ENCODE peak calls at places on chromosomes 6 and 20, in seven cellular contexts. One of them, this sample, is unnamed.

GRCh38 chr6:15077964-15078363 is 167.9 kb upstream of the JARID2 start:
- DNase-seq in uterus: no peak
- DNase-seq in coronary artery: no peak
- DNase-seq in fibroblast of the aortic adventitia: no peak
- DNase-seq in left ventricle myocardium inferior: no peak
- DNase-seq in heart left ventricle: no peak
- DNase-seq in BE2C: no peak
- DNase-seq in this sample: no peak

GRCh38 chr20:3744806-3745685 is 12.6 kb downstream of the HSPA12B start:
- DNase-seq in left ventricle myocardium inferior: peak
- DNase-seq in coronary artery: no peak
- DNase-seq in heart left ventricle: peak
- DNase-seq in BE2C: peak
- DNase-seq in uterus: peak
- DNase-seq in fibroblast of the aortic adventitia: no peak
- DNase-seq in this sample: peak

GRCh38 chr6:140670013-140670412 is 1295.6 kb upstream of the CITED2 start:
- DNase-seq in coronary artery: no peak
- DNase-seq in heart left ventricle: no peak
- DNase-seq in BE2C: no peak
- DNase-seq in left ventricle myocardium inferior: no peak
- DNase-seq in uterus: no peak
- DNase-seq in fibroblast of the aortic adventitia: peak
- DNase-seq in this sample: no peak

GRCh38 chr20:33789109-33789857 is 21.9 kb upstream of the CHMP4B start:
- DNase-seq in left ventricle myocardium inferior: no peak
- DNase-seq in coronary artery: no peak
- DNase-seq in BE2C: peak
- DNase-seq in heart left ventricle: no peak
- DNase-seq in uterus: peak
- DNase-seq in fibroblast of the aortic adventitia: peak
- DNase-seq in this sample: peak

GRCh38 chr6:66051812-66052211 is 344.8 kb upstream of the EYS start:
- DNase-seq in left ventricle myocardium inferior: no peak
- DNase-seq in heart left ventricle: no peak
- DNase-seq in BE2C: no peak
- DNase-seq in uterus: no peak
- DNase-seq in coronary artery: no peak
- DNase-seq in fibroblast of the aortic adventitia: no peak
- DNase-seq in this sample: no peak

GRCh38 chr6:40948598-40948997 is 90.4 kb downstream of the UNC5CL start:
- DNase-seq in BE2C: no peak
- DNase-seq in fibroblast of the aortic adventitia: no peak
- DNase-seq in left ventricle myocardium inferior: no peak
- DNase-seq in uterus: no peak
- DNase-seq in heart left ventricle: no peak
- DNase-seq in coronary artery: no peak
- DNase-seq in this sample: no peak

GRCh38 chr6:165222315-165223025 is 86.9 kb downstream of the C6orf118 start:
- DNase-seq in coronary artery: no peak
- DNase-seq in uterus: no peak
- DNase-seq in BE2C: no peak
- DNase-seq in left ventricle myocardium inferior: no peak
- DNase-seq in heart left ventricle: no peak
- DNase-seq in fibroblast of the aortic adventitia: no peak
- DNase-seq in this sample: no peak

GRCh38 chr6:84358581-84358980 is 131.1 kb upstream of the CEP162 start:
- DNase-seq in fibroblast of the aortic adventitia: no peak
- DNase-seq in left ventricle myocardium inferior: no peak
- DNase-seq in BE2C: no peak
- DNase-seq in heart left ventricle: no peak
- DNase-seq in coronary artery: no peak
- DNase-seq in uterus: no peak
- DNase-seq in this sample: no peak

GRCh38 chr20:24637941-24638340 is 168.5 kb downstream of the SYNDIG1 start:
- DNase-seq in coronary artery: peak
- DNase-seq in BE2C: no peak
- DNase-seq in fibroblast of the aortic adventitia: no peak
- DNase-seq in left ventricle myocardium inferior: no peak
- DNase-seq in uterus: no peak
- DNase-seq in heart left ventricle: no peak
- DNase-seq in this sample: no peak

GRCh38 chr20:8853805-8854338 is 215.0 kb upstream of the PLCB4 start:
- DNase-seq in coronary artery: no peak
- DNase-seq in heart left ventricle: no peak
- DNase-seq in fibroblast of the aortic adventitia: peak
- DNase-seq in left ventricle myocardium inferior: no peak
- DNase-seq in uterus: no peak
- DNase-seq in BE2C: peak
- DNase-seq in this sample: peak

GRCh38 chr6:3138341-3138740 is 19.0 kb downstream of the TUBB2A start:
- DNase-seq in fibroblast of the aortic adventitia: peak
- DNase-seq in left ventricle myocardium inferior: no peak
- DNase-seq in coronary artery: no peak
- DNase-seq in uterus: no peak
- DNase-seq in BE2C: no peak
- DNase-seq in heart left ventricle: no peak
- DNase-seq in this sample: peak

GRCh38 chr20:33482581-33482980 is 7.3 kb upstream of the CBFA2T2 start:
- DNase-seq in fibroblast of the aortic adventitia: no peak
- DNase-seq in heart left ventricle: no peak
- DNase-seq in coronary artery: no peak
- DNase-seq in BE2C: no peak
- DNase-seq in uterus: no peak
- DNase-seq in left ventricle myocardium inferior: no peak
- DNase-seq in this sample: no peak

GRCh38 chr20:62876826-62877728 is 15.5 kb upstream of the TCFL5 start:
- DNase-seq in coronary artery: peak
- DNase-seq in BE2C: peak
- DNase-seq in heart left ventricle: peak
- DNase-seq in fibroblast of the aortic adventitia: peak
- DNase-seq in left ventricle myocardium inferior: peak
- DNase-seq in uterus: peak
- DNase-seq in this sample: no peak

GRCh38 chr6:99933129-99933528 is 60.9 kb downstream of the MCHR2 start:
- DNase-seq in BE2C: no peak
- DNase-seq in fibroblast of the aortic adventitia: peak
- DNase-seq in coronary artery: no peak
- DNase-seq in uterus: no peak
- DNase-seq in left ventricle myocardium inferior: no peak
- DNase-seq in heart left ventricle: no peak
- DNase-seq in this sample: peak

GRCh38 chr6:34465551-34466241 is at the start of gene PACSIN1:
- DNase-seq in BE2C: peak
- DNase-seq in fibroblast of the aortic adventitia: no peak
- DNase-seq in left ventricle myocardium inferior: peak
- DNase-seq in heart left ventricle: no peak
- DNase-seq in coronary artery: no peak
- DNase-seq in uterus: no peak
- DNase-seq in this sample: no peak

GRCh38 chr6:158939255-158940170 is 60.5 kb downstream of the RSPH3 start:
- DNase-seq in BE2C: no peak
- DNase-seq in fibroblast of the aortic adventitia: no peak
- DNase-seq in coronary artery: no peak
- DNase-seq in heart left ventricle: no peak
- DNase-seq in uterus: no peak
- DNase-seq in left ventricle myocardium inferior: no peak
- DNase-seq in this sample: no peak

GRCh38 chr6:41298785-41299498 is 12.5 kb upstream of the TREM1 start:
- DNase-seq in heart left ventricle: no peak
- DNase-seq in left ventricle myocardium inferior: no peak
- DNase-seq in uterus: no peak
- DNase-seq in fibroblast of the aortic adventitia: no peak
- DNase-seq in BE2C: no peak
- DNase-seq in coronary artery: no peak
- DNase-seq in this sample: no peak

GRCh38 chr6:36908758-36909157 is 23.0 kb downstream of the C6orf89 start:
- DNase-seq in uterus: no peak
- DNase-seq in heart left ventricle: no peak
- DNase-seq in BE2C: no peak
- DNase-seq in coronary artery: no peak
- DNase-seq in fibroblast of the aortic adventitia: peak
- DNase-seq in left ventricle myocardium inferior: no peak
- DNase-seq in this sample: no peak

GRCh38 chr6:142784344-142784743 is 160.6 kb downstream of the HIVEP2 start:
- DNase-seq in BE2C: no peak
- DNase-seq in fibroblast of the aortic adventitia: no peak
- DNase-seq in coronary artery: no peak
- DNase-seq in heart left ventricle: no peak
- DNase-seq in left ventricle myocardium inferior: no peak
- DNase-seq in uterus: no peak
- DNase-seq in this sample: no peak

GRCh38 chr6:72704979-72705378 is 83.1 kb downstream of the KCNQ5 start:
- DNase-seq in fibroblast of the aortic adventitia: peak
- DNase-seq in uterus: no peak
- DNase-seq in coronary artery: no peak
- DNase-seq in BE2C: no peak
- DNase-seq in heart left ventricle: no peak
- DNase-seq in left ventricle myocardium inferior: no peak
- DNase-seq in this sample: peak

GRCh38 chr6:34551720-34552119 is 4.4 kb downstream of the SPDEF start:
- DNase-seq in uterus: no peak
- DNase-seq in fibroblast of the aortic adventitia: no peak
- DNase-seq in left ventricle myocardium inferior: no peak
- DNase-seq in BE2C: no peak
- DNase-seq in coronary artery: no peak
- DNase-seq in heart left ventricle: no peak
- DNase-seq in this sample: no peak

GRCh38 chr6:99905209-99906106 is 88.6 kb downstream of the MCHR2 start:
- DNase-seq in uterus: no peak
- DNase-seq in fibroblast of the aortic adventitia: peak
- DNase-seq in BE2C: peak
- DNase-seq in coronary artery: no peak
- DNase-seq in left ventricle myocardium inferior: no peak
- DNase-seq in heart left ventricle: no peak
- DNase-seq in this sample: peak

GRCh38 chr6:121890307-121890910 is 455.0 kb downstream of the GJA1 start:
- DNase-seq in left ventricle myocardium inferior: no peak
- DNase-seq in heart left ventricle: no peak
- DNase-seq in fibroblast of the aortic adventitia: no peak
- DNase-seq in uterus: no peak
- DNase-seq in coronary artery: no peak
- DNase-seq in BE2C: no peak
- DNase-seq in this sample: no peak

GRCh38 chr6:39092124-39092523 is 22.9 kb downstream of the SAYSD1 start:
- DNase-seq in BE2C: no peak
- DNase-seq in uterus: no peak
- DNase-seq in heart left ventricle: no peak
- DNase-seq in fibroblast of the aortic adventitia: no peak
- DNase-seq in coronary artery: no peak
- DNase-seq in left ventricle myocardium inferior: no peak
- DNase-seq in this sample: peak
- TF ChIP-seq CTCF in BE2C: peak
- TF ChIP-seq CTCF in uterus: no peak
- TF ChIP-seq CTCF in heart left ventricle: no peak
- TF ChIP-seq CTCF in fibroblast of the aortic adventitia: no peak
- TF ChIP-seq CTCF in coronary artery: no peak
- TF ChIP-seq CTCF in left ventricle myocardium inferior: peak
- TF ChIP-seq CTCF in this sample: peak

GRCh38 chr6:156686429-156686939 is 90.7 kb upstream of the ARID1B start:
- DNase-seq in fibroblast of the aortic adventitia: peak
- DNase-seq in coronary artery: no peak
- DNase-seq in BE2C: peak
- DNase-seq in heart left ventricle: no peak
- DNase-seq in left ventricle myocardium inferior: no peak
- DNase-seq in uterus: no peak
- DNase-seq in this sample: no peak
- TF ChIP-seq CTCF in fibroblast of the aortic adventitia: peak
- TF ChIP-seq CTCF in coronary artery: no peak
- TF ChIP-seq CTCF in BE2C: peak
- TF ChIP-seq CTCF in heart left ventricle: peak
- TF ChIP-seq CTCF in left ventricle myocardium inferior: peak
- TF ChIP-seq CTCF in uterus: peak
- TF ChIP-seq CTCF in this sample: peak

DNA sequence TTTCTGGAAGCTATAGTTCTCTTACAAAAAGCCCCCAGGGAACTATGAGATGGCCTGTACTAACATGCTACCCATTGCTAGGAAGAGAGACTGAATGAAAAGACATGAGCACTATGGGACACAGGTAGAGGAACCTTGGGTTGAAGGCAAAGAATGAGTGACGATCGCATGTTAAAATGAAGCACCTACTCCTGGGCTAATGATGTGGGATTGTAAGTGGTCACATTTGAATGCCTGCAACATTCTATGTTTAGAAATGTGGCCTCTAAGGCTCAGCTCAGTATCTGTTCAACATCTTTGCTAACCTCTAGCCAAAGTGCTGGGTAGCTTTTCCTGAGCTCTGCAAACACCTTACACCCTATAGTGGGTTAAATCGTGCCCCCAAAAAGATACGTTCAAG is 5.2 kb upstream of the ZC3H12D start:
- DNase-seq in coronary artery: no peak
- DNase-seq in fibroblast of the aortic adventitia: no peak
- DNase-seq in BE2C: no peak
- DNase-seq in left ventricle myocardium inferior: no peak
- DNase-seq in heart left ventricle: no peak
- DNase-seq in uterus: no peak
- DNase-seq in this sample: no peak
- TF ChIP-seq CTCF in coronary artery: no peak
- TF ChIP-seq CTCF in fibroblast of the aortic adventitia: no peak
- TF ChIP-seq CTCF in BE2C: no peak
- TF ChIP-seq CTCF in left ventricle myocardium inferior: no peak
- TF ChIP-seq CTCF in heart left ventricle: no peak
- TF ChIP-seq CTCF in uterus: no peak
- TF ChIP-seq CTCF in this sample: no peak

GRCh38 chr6:74277749-74278148 is 581.7 kb downstream of the CD109 start:
- DNase-seq in fibroblast of the aortic adventitia: no peak
- DNase-seq in BE2C: peak
- DNase-seq in left ventricle myocardium inferior: no peak
- DNase-seq in uterus: no peak
- DNase-seq in coronary artery: no peak
- DNase-seq in heart left ventricle: no peak
- DNase-seq in this sample: peak

GRCh38 chr6:74284266-74284665 is 588.3 kb downstream of the CD109 start:
- DNase-seq in fibroblast of the aortic adventitia: no peak
- DNase-seq in coronary artery: no peak
- DNase-seq in BE2C: no peak
- DNase-seq in heart left ventricle: no peak
- DNase-seq in left ventricle myocardium inferior: no peak
- DNase-seq in uterus: no peak
- DNase-seq in this sample: no peak

GRCh38 chr6:74282143-74282689 is 586.2 kb downstream of the CD109 start:
- DNase-seq in uterus: no peak
- DNase-seq in heart left ventricle: no peak
- DNase-seq in coronary artery: no peak
- DNase-seq in BE2C: no peak
- DNase-seq in fibroblast of the aortic adventitia: no peak
- DNase-seq in left ventricle myocardium inferior: no peak
- DNase-seq in this sample: no peak

DNA sequence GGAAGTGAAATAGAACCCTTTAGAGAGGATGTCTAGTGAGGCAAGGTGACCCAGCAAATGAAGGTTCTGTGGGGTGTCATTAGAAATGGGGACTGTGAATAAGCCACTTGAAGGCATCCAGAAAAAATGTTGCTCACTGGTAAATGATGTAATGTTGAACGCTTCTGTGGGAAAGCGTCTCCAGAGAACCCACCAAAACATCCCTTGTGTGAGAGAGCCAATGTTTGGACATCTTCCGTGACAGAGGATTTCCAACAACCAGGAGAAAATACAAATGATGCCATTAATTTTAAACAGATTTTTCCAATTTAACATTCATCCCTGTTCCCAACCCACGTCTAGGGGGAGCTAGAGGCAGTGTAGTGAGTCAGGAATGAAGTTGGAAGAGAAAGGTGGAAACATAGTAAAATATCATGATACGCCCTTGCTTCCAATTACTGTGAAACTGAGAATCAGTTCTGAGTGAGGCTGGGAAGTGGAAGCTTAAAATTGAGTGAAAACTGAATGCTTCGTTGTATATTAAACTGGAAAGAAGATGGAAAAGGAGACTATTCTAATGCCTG is 584.2 kb downstream of the CD109 start:
- DNase-seq in left ventricle myocardium inferior: no peak
- DNase-seq in heart left ventricle: no peak
- DNase-seq in coronary artery: no peak
- DNase-seq in BE2C: no peak
- DNase-seq in fibroblast of the aortic adventitia: no peak
- DNase-seq in uterus: no peak
- DNase-seq in this sample: peak
- TF ChIP-seq CTCF in left ventricle myocardium inferior: no peak
- TF ChIP-seq CTCF in heart left ventricle: no peak
- TF ChIP-seq CTCF in coronary artery: no peak
- TF ChIP-seq CTCF in BE2C: no peak
- TF ChIP-seq CTCF in fibroblast of the aortic adventitia: peak
- TF ChIP-seq CTCF in uterus: no peak
- TF ChIP-seq CTCF in this sample: peak

This sample was measured in MCF 10A.